ENCODE peak calls at places on chromosomes 13 and 19, in ten cellular contexts. D, N, M, R, X, C, H, P, A and L are unnamed samples.

GRCh38 chr13:75569576-75569975 is 20.0 kb downstream of the UCHL3 start:
- DNase-seq in X (no peak), N (no peak), D (no peak), P (no peak), R (no peak), C (no peak), A (no peak), M (no peak), H (no peak), L (no peak)

GRCh38 chr13:110323172-110323851 is 16.2 kb downstream of the COL4A2 start:
- DNase-seq in D (no peak), N (no peak), X (peak), A (no peak), M (no peak), R (peak), P (no peak), C (peak), H (no peak), L (no peak)

GRCh38 chr19:35518313-35518712 is 4.9 kb upstream of the DMKN start:
- DNase-seq in M (no peak), X (no peak), R (peak), P (no peak), A (no peak), C (peak), N (no peak), H (no peak), D (no peak), L (no peak)

GRCh38 chr13:105603283-105603682 is 932.2 kb downstream of the EFNB2 start:
- DNase-seq in R (no peak), X (no peak), N (no peak), C (no peak), A (no peak), H (no peak), M (no peak), D (no peak), P (no peak), L (no peak)

GRCh38 chr13:113820813-113821651 is 42.8 kb downstream of the GAS6 start:
- DNase-seq in X (peak), C (peak), D (no peak), N (no peak), P (no peak), H (no peak), M (no peak), A (no peak), R (peak), L (peak)

GRCh38 chr13:101868585-101869469 is 416.4 kb downstream of the ITGBL1 start:
- DNase-seq in R (no peak), P (no peak), A (no peak), N (no peak), X (no peak), C (no peak), H (no peak), M (no peak), D (no peak), L (no peak)

GRCh38 chr19:2188708-2189385 is 25.1 kb downstream of the DOT1L start:
- DNase-seq in H (no peak), R (no peak), P (no peak), C (no peak), D (no peak), M (peak), A (no peak), N (no peak), X (no peak), L (no peak)

GRCh38 chr13:41827507-41828213 is 133.2 kb downstream of the VWA8 start:
- DNase-seq in X (no peak), A (no peak), N (no peak), D (no peak), C (peak), R (peak), P (no peak), M (no peak), H (no peak), L (no peak)

GRCh38 chr13:107170270-107170931 is 602.5 kb upstream of the ARGLU1 start:
- DNase-seq in M (no peak), C (no peak), P (no peak), H (no peak), A (no peak), X (no peak), D (no peak), R (no peak), N (no peak), L (no peak)

GRCh38 chr19:15381429-15381828 is 1.8 kb upstream of the AKAP8 start:
- DNase-seq in X (no peak), N (no peak), M (no peak), H (no peak), D (no peak), P (no peak), A (no peak), R (no peak), C (no peak), L (no peak)

GRCh38 chr13:66805657-66806056 is 424.5 kb downstream of the PCDH9 start:
- DNase-seq in D (no peak), M (no peak), P (no peak), C (no peak), N (no peak), R (no peak), A (no peak), X (no peak), H (no peak), L (no peak)

GRCh38 chr19:44512326-44513298 is 12.3 kb upstream of the ZNF180 start:
- DNase-seq in N (no peak), A (peak), M (peak), C (no peak), X (no peak), P (peak), R (peak), H (no peak), D (no peak), L (no peak)

GRCh38 chr19:50501568-50502475 is 9.2 kb downstream of the JOSD2 start:
- DNase-seq in C (no peak), D (no peak), M (no peak), P (no peak), H (no peak), A (no peak), R (no peak), N (no peak), X (no peak), L (peak)

GRCh38 chr13:32225494-32225931 is 89.7 kb downstream of the ZAR1L start:
- DNase-seq in H (no peak), D (no peak), C (peak), N (no peak), A (no peak), P (no peak), R (peak), X (no peak), M (no peak), L (no peak)

GRCh38 chr19:2495651-2496316 is 19.9 kb downstream of the GADD45B start:
- DNase-seq in P (no peak), X (no peak), R (no peak), C (no peak), N (no peak), D (no peak), H (no peak), A (no peak), M (no peak), L (peak)

GRCh38 chr13:60386250-60386649 is 10.8 kb upstream of the TDRD3 start:
- DNase-seq in D (no peak), P (no peak), C (no peak), A (no peak), R (no peak), X (no peak), M (no peak), N (no peak), H (no peak), L (no peak)

GRCh38 chr19:49805822-49806612 is 7.1 kb downstream of the FUZ start:
- DNase-seq in H (no peak), M (no peak), C (no peak), X (no peak), N (no peak), P (no peak), D (no peak), R (no peak), A (no peak), L (no peak)

GRCh38 chr13:102774596-102775375 is 1.2 kb upstream of the TEX30 start:
- DNase-seq in A (no peak), C (no peak), M (no peak), N (no peak), P (no peak), D (no peak), R (no peak), X (no peak), H (no peak), L (no peak)

GRCh38 chr19:46958542-46958941 is 61.1 kb upstream of the NPAS1 start:
- DNase-seq in M (no peak), R (no peak), H (no peak), P (no peak), N (no peak), D (no peak), C (peak), A (no peak), X (no peak), L (no peak)

GRCh38 chr19:58218899-58219298 is 9.8 kb upstream of the ZNF544 start:
- DNase-seq in N (no peak), M (peak), P (peak), C (no peak), A (no peak), D (peak), R (no peak), X (no peak), H (peak), L (no peak)

GRCh38 chr19:1102407-1103106 is 1.2 kb upstream of the GPX4 start:
- DNase-seq in P (no peak), X (peak), N (no peak), R (peak), H (no peak), C (peak), A (no peak), M (peak), D (no peak), L (no peak)

GRCh38 chr13:47890146-47890814 is 110.8 kb downstream of the SUCLA2 start:
- DNase-seq in C (no peak), P (no peak), D (no peak), R (no peak), H (no peak), A (no peak), X (no peak), M (no peak), N (no peak), L (no peak)

GRCh38 chr13:31209172-31209818 is 9.5 kb downstream of the B3GLCT start:
- DNase-seq in H (no peak), N (no peak), X (no peak), A (peak), C (no peak), R (no peak), P (no peak), D (no peak), M (no peak), L (no peak)

GRCh38 chr19:41353466-41354342 is at the start of gene TGFB1:
- DNase-seq in M (peak), H (peak), D (peak), R (no peak), A (peak), N (peak), X (peak), C (peak), P (peak), L (peak)

GRCh38 chr13:34357435-34358232 is 539.7 kb downstream of the RFC3 start:
- DNase-seq in P (no peak), C (no peak), M (no peak), R (no peak), D (no peak), N (no peak), H (no peak), A (no peak), X (peak), L (peak)

GRCh38 chr19:17488593-17489391 is 18.5 kb downstream of the SLC27A1 start:
- DNase-seq in R (no peak), C (no peak), N (peak), P (no peak), D (peak), A (peak), H (peak), X (no peak), M (peak), L (peak)

GRCh38 chr13:111423168-111423785 is 102.8 kb downstream of the TEX29 start:
- DNase-seq in D (no peak), R (peak), P (no peak), N (no peak), X (no peak), M (no peak), H (no peak), C (no peak), A (no peak), L (no peak)

GRCh38 chr13:39379118-39379517 is 223.9 kb downstream of the LHFPL6 start:
- DNase-seq in M (no peak), H (no peak), R (no peak), A (no peak), P (no peak), D (no peak), N (no peak), C (no peak), X (no peak), L (no peak)

GRCh38 chr19:46068345-46069258 is 27.8 kb upstream of the IGFL4 start:
- DNase-seq in X (peak), N (no peak), A (no peak), H (no peak), D (no peak), C (peak), M (no peak), R (peak), P (no peak), L (no peak)

GRCh38 chr19:35043906-35044305 is 2.4 kb downstream of the HPN start:
- DNase-seq in A (no peak), H (no peak), X (no peak), C (no peak), P (no peak), N (no peak), D (no peak), R (no peak), M (no peak), L (no peak)

GRCh38 chr19:50198431-50199253 is 4.8 kb upstream of the MYH14 start:
- DNase-seq in M (no peak), P (no peak), R (no peak), X (no peak), A (no peak), N (no peak), C (no peak), H (no peak), D (no peak), L (no peak)

GRCh38 chr19:41940443-41941409 is 12.5 kb upstream of the ERFL start:
- DNase-seq in C (no peak), D (no peak), M (no peak), A (no peak), H (no peak), X (no peak), R (no peak), N (no peak), P (no peak), L (no peak)

GRCh38 chr19:377801-378581 is 31.0 kb downstream of the C2CD4C start:
- DNase-seq in R (no peak), C (no peak), A (no peak), M (no peak), D (no peak), N (no peak), P (no peak), H (no peak), X (no peak), L (peak)